ENCODE peak calls at places on chromosomes 4 and X, in nine cellular contexts. N is activated naive CD4-positive, alpha-beta T cell treated with anti-CD3 and anti-CD28 coated beads, Interleukin-2, amount 50 U/mL, for 72 hours; G is psoas muscle; U is hepatic stellate cell; V is A673; J is GM04504; K is ACHN; B is G401; C is amygdala. S is an unnamed sample.

GRCh38 chrX:106894978-106895452 is 8.1 kb downstream of the RIPPLY1 start:
- DNase-seq in N (no peak), G (peak; percentile 23), U (peak; percentile 15), V (peak; percentile 63), J (peak; percentile 38), K (peak; percentile 72), B (no peak), C (no peak), S (peak; percentile 66)

GRCh38 chrX:106177106-106177981 is 9.2 kb downstream of the PWWP3B start:
- DNase-seq in N (no peak), G (peak; percentile 66), U (no peak), V (no peak), J (no peak), K (peak; percentile 0), B (no peak), C (peak; percentile 23), S (no peak)

GRCh38 chr4:145739840-145740239 is 59.9 kb downstream of the C4orf51 start:
- DNase-seq in N (no peak), G (no peak), U (no peak), V (no peak), J (no peak), K (peak; percentile 31), B (no peak), C (no peak), S (no peak)

GRCh38 chrX:47358387-47359065 is 11.9 kb upstream of the ZNF157 start:
- DNase-seq in N (no peak), G (no peak), U (no peak), V (peak; percentile 22), J (no peak), K (no peak), B (no peak), C (no peak), S (peak; percentile 60)

GRCh38 chr4:153611679-153612078 is 72.4 kb upstream of the TLR2 start:
- DNase-seq in N (no peak), G (no peak), U (no peak), V (no peak), J (no peak), K (peak; percentile 46), B (no peak), C (no peak), S (peak; percentile 29)

GRCh38 chr4:129972257-129972656 is 876.3 kb downstream of the C4orf33 start:
- DNase-seq in N (no peak), G (no peak), U (no peak), V (no peak), J (no peak), K (no peak), B (no peak), C (no peak), S (no peak)

GRCh38 chr4:10173754-10174749 is 57.5 kb upstream of the WDR1 start:
- DNase-seq in N (no peak), G (no peak), U (no peak), V (no peak), J (no peak), K (no peak), B (peak; percentile 89), C (no peak), S (no peak)

GRCh38 chr4:3389186-3389878 is 52.4 kb upstream of the HGFAC start:
- DNase-seq in N (no peak), G (no peak), U (peak; percentile 29), V (no peak), J (no peak), K (peak; percentile 23), B (no peak), C (no peak), S (no peak)

GRCh38 chrX:9327086-9327746 is 137.6 kb upstream of the TBL1X start:
- DNase-seq in N (no peak), G (no peak), U (no peak), V (no peak), J (no peak), K (no peak), B (no peak), C (no peak), S (no peak)

GRCh38 chr4:151169223-151169622 is 69.8 kb downstream of the RPS3A start:
- DNase-seq in N (no peak), G (peak; percentile 66), U (peak; percentile 87), V (peak; percentile 65), J (peak; percentile 98), K (no peak), B (peak; percentile 30), C (peak; percentile 10), S (no peak)

GRCh38 chr4:185265942-185266341 is 56.5 kb downstream of the SNX25 start:
- DNase-seq in N (no peak), G (no peak), U (no peak), V (peak; percentile 83), J (no peak), K (no peak), B (no peak), C (no peak), S (no peak)

GRCh38 chrX:55715847-55716246 is 1.7 kb upstream of the RRAGB start:
- DNase-seq in N (no peak), G (no peak), U (no peak), V (no peak), J (no peak), K (no peak), B (no peak), C (no peak), S (no peak)

GRCh38 chrX:150767045-150767395 is 73.8 kb downstream of the MTMR1 start:
- DNase-seq in N (no peak), G (no peak), U (no peak), V (no peak), J (no peak), K (no peak), B (no peak), C (no peak), S (no peak)

GRCh38 chr4:39699676-39700409 is 1.9 kb downstream of the UBE2K start:
- DNase-seq in N (no peak), G (no peak), U (no peak), V (peak; percentile 16), J (no peak), K (peak; percentile 15), B (no peak), C (no peak), S (peak; percentile 70)

GRCh38 chr4:25184056-25184455 is 23.8 kb upstream of the SEPSECS start:
- DNase-seq in N (no peak), G (no peak), U (no peak), V (no peak), J (no peak), K (no peak), B (no peak), C (no peak), S (no peak)

GRCh38 chrX:21487832-21488231 is 113.6 kb downstream of the CNKSR2 start:
- DNase-seq in N (no peak), G (no peak), U (no peak), V (peak; percentile 62), J (no peak), K (no peak), B (no peak), C (no peak), S (peak; percentile 34)

GRCh38 chr4:120857312-120857711 is 65.2 kb downstream of the PRDM5 start:
- DNase-seq in N (no peak), G (no peak), U (no peak), V (no peak), J (no peak), K (no peak), B (no peak), C (no peak), S (no peak)

GRCh38 chrX:68193234-68193633 is 240.1 kb downstream of the OPHN1 start:
- DNase-seq in N (no peak), G (no peak), U (no peak), V (no peak), J (no peak), K (no peak), B (no peak), C (no peak), S (no peak)

S was measured in lung microvascular endothelial cell.